ENCODE peak calls at places on chromosomes 5 and 9, in six cellular contexts. O, T, N, F, I and K are unnamed samples. For H3K9me3, the result is how much of the 10 kb centered on the place peaks cover.

GRCh38 chr9:109963079-109963478 is 183.1 kb downstream of the PALM2AKAP2 start:
- DNase-seq in N (no peak), I (no peak), T (no peak), F (no peak), O (no peak), K (no peak)

GRCh38 chr9:120710110-120710981 is 3.9 kb downstream of the MEGF9 start:
- DNase-seq in T (no peak), O (peak), F (no peak), I (peak), N (no peak), K (no peak)

GRCh38 chr5:121982500-121983261 is 20.9 kb downstream of the SRFBP1 start:
- DNase-seq in F (no peak), I (peak), T (no peak), O (peak), N (no peak), K (no peak)

GRCh38 chr5:173733831-173734491 is 117.5 kb upstream of the BOD1 start:
- DNase-seq in I (no peak), F (no peak), T (peak), N (no peak), O (no peak), K (no peak)

GRCh38 chr9:108473209-108474112 is 382.3 kb downstream of the ACTL7B start:
- DNase-seq in T (no peak), I (peak), F (no peak), N (no peak), O (peak), K (no peak)

GRCh38 chr9:123756484-123757106 is 173.3 kb downstream of the DENND1A start:
- DNase-seq in I (no peak), N (no peak), T (peak), O (no peak), F (no peak), K (no peak)

GRCh38 chr5:151048526-151048925 is 28.1 kb downstream of the GPX3 start:
- DNase-seq in I (no peak), O (no peak), N (no peak), T (no peak), F (no peak), K (no peak)

GRCh38 chr5:135244620-135245021 is 154.4 kb downstream of the MACROH2A1 start:
- DNase-seq in T (no peak), N (no peak), I (no peak), O (no peak), F (peak), K (no peak)

GRCh38 chr9:133708770-133709611 is 29.2 kb downstream of the SARDH start:
- DNase-seq in F (peak), N (no peak), I (no peak), T (peak), O (no peak), K (no peak)

GRCh38 chr5:134226441-134227192 is 744 bp upstream of the PPP2CA start:
- DNase-seq in N (no peak), F (no peak), O (peak), T (no peak), I (peak), K (no peak)

GRCh38 chr9:134455951-134456739 is 129.9 kb downstream of the RXRA start:
- DNase-seq in T (no peak), F (peak), N (no peak), O (peak), I (peak), K (no peak)

GRCh38 chr5:141491323-141492167 is 2.7 kb downstream of the PCDHGC5 start:
- DNase-seq in F (no peak), T (no peak), O (no peak), I (no peak), N (no peak), K (no peak)

GRCh38 chr9:138111607-138112006 is 234.0 kb downstream of the CACNA1B start:
- DNase-seq in N (no peak), O (no peak), I (no peak), T (no peak), F (peak), K (no peak)

GRCh38 chr9:129759804-129760502 is 7.1 kb upstream of the PTGES start:
- DNase-seq in O (no peak), T (no peak), N (no peak), I (no peak), F (no peak), K (no peak)

GRCh38 chr9:98770717-98771116 is 25.6 kb downstream of the ANKS6 start:
- DNase-seq in I (no peak), T (no peak), O (no peak), N (no peak), F (no peak), K (no peak)

GRCh38 chr9:106218854-106219253 is 524.5 kb downstream of the TMEM38B start:
- DNase-seq in F (no peak), N (no peak), I (no peak), T (no peak), O (no peak), K (no peak)

GRCh38 chr9:129990269-129991005 is 52.6 kb downstream of the FNBP1 start:
- DNase-seq in N (peak), F (no peak), I (no peak), O (no peak), T (no peak), K (no peak)

GRCh38 chr5:137254695-137255094 is 244.4 kb downstream of the SPOCK1 start:
- DNase-seq in I (no peak), O (peak), T (no peak), N (no peak), F (no peak), K (no peak)

GRCh38 chr5:6525910-6526309 is 77.3 kb downstream of the UBE2QL1 start:
- DNase-seq in O (no peak), T (no peak), I (peak), N (no peak), F (no peak), K (peak)

GRCh38 chr5:138833095-138833494 is 42.0 kb downstream of the LRRTM2 start:
- DNase-seq in T (no peak), O (no peak), N (no peak), I (no peak), F (no peak), K (no peak)

GRCh38 chr5:15785636-15786035 is 285.7 kb downstream of the FBXL7 start:
- DNase-seq in N (no peak), F (no peak), T (no peak), O (no peak), I (no peak), K (no peak)

GRCh38 chr9:129495422-129496186 is 125.3 kb downstream of the C9orf50 start:
- DNase-seq in N (no peak), O (peak), F (peak), I (peak), T (no peak), K (peak)

GRCh38 chr5:151703780-151704179 is 17.1 kb upstream of the SPARC start:
- DNase-seq in I (no peak), N (no peak), O (no peak), T (no peak), F (no peak), K (no peak)

GRCh38 chr9:6230037-6230778 is 14.6 kb downstream of the IL33 start:
- DNase-seq in T (no peak), N (no peak), F (no peak), O (peak), I (peak), K (no peak)

GRCh38 chr5:83255268-83255667 is 177.9 kb downstream of the XRCC4 start:
- DNase-seq in I (peak), O (peak), F (no peak), T (no peak), N (no peak), K (no peak)

GRCh38 chr5:20615888-20616563 is 628.0 kb upstream of the CDH18 start:
- DNase-seq in O (no peak), F (no peak), T (no peak), I (no peak), N (no peak), K (no peak)

GRCh38 chr5:17405976-17406876 is 91.8 kb upstream of the TAF11L2 start:
- DNase-seq in F (no peak), T (no peak), O (peak), I (peak), N (no peak), K (no peak)

GRCh38 chr9:1238407-1238806 is 188.2 kb downstream of the DMRT2 start:
- DNase-seq in F (no peak), N (no peak), T (no peak), I (no peak), O (no peak), K (no peak)

GRCh38 chr9:673264-673965 is 168.1 kb upstream of the DMRT1 start:
- DNase-seq in F (no peak), O (no peak), T (no peak), I (no peak), N (no peak), K (no peak)

GRCh38 chr5:180436275-180436674 is 57.9 kb upstream of the CNOT6 start:
- DNase-seq in T (no peak), N (no peak), I (no peak), O (no peak), F (no peak), K (no peak)

GRCh38 chr5:64457846-64458245 is 48.0 kb upstream of the RGS7BP start:
- DNase-seq in I (no peak), T (no peak), O (no peak), F (no peak), N (no peak), K (no peak)

GRCh38 chr5:74516217-74516636 is 124.3 kb downstream of the ENC1 start:
- DNase-seq in I (peak), T (no peak), O (peak), N (no peak), F (no peak), K (peak)

GRCh38 chr9:79572891-79573696 is 1.3 kb downstream of the TLE4 start:
- DNase-seq in O (no peak), F (peak), I (no peak), N (peak), T (no peak), K (no peak)

GRCh38 chr9:112086627-112087026 is 88.5 kb downstream of the SUSD1 start:
- DNase-seq in T (no peak), N (peak), F (no peak), O (peak), I (peak), K (no peak)

GRCh38 chr5:181166812-181167733 is 19.7 kb downstream of the OR2V2 start:
- DNase-seq in F (no peak), I (no peak), O (no peak), T (no peak), N (peak), K (no peak)

GRCh38 chr5:167261309-167262100 is 1029.9 kb upstream of the WWC1 start:
- DNase-seq in I (no peak), F (no peak), N (peak), O (no peak), T (no peak), K (peak)

DNA sequence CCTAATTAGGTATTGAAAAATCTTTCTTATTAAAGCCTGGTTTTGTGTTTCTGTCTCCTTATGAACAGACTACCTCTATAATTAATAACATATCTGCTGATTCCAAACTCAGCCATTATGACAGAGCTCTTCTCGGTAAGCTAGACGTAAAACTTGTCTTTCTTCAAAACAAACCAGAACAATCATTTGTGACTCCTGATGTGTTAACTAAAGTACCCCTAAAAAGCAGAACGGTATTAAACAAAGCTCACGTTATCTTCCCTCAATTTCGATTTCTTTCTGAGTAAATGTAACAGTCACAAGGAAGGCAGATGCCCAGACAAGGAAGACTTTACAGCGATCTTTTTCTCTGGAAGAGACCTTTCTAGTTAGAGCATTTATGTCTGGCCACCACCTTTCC is 1.8 kb downstream of the SEMA5A start:
- DNase-seq in I (peak), T (no peak), F (no peak), N (no peak), O (no peak), K (no peak)
- H3K4me3 ChIP-seq in I (peak), T (no peak), F (peak), N (no peak), O (peak), K (peak)

DNA sequence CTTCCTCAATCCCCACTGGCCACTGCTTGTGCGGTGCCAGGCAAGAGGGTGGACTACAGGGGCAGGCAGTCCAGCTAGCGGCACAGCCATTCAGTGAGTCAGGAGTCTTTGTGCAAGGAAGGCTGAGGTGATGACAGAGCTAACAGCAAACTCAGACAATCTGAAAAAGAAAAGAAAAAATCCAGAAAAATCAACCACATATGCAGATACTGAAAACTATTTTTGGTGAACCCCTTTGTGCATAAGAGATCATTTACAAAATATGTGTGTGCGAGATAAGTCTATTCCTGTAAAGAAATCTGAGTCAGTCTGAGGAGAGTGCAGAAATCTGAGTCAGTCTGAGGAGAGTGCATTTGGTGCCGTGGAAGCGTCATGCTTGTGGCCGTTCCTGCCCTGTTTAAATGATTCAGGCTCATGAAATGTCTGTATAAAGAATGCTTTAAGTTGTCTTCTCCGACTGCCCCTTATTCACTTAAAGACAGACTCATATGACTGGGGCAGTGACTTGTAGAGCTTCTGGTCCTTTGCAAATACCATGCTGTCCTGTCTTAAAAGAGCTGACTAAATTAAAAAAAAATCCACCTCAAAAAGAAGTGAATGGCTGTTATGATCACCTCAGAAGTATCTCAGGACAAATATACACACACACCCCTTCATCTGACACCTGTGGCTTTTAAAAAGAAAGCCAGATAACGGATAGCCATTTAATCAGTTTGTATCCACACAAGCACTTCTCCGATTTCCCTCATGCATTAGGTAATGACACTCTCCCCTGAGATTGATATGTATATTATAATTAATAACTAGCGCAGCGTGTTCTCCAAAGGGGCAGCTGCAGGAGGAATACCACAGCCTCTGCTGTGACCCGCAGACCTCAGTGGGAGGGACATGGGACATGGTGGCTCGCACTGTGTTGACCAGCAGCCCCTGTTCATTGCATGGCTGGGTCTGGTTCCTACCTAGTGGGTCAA is 47.3 kb downstream of the TRIO start:
- DNase-seq in O (peak), T (no peak), F (no peak), I (peak), N (no peak), K (no peak)
- H3K9ac ChIP-seq in O (no peak), T (no peak), F (no peak), I (peak), N (no peak), K (no peak)

DNA sequence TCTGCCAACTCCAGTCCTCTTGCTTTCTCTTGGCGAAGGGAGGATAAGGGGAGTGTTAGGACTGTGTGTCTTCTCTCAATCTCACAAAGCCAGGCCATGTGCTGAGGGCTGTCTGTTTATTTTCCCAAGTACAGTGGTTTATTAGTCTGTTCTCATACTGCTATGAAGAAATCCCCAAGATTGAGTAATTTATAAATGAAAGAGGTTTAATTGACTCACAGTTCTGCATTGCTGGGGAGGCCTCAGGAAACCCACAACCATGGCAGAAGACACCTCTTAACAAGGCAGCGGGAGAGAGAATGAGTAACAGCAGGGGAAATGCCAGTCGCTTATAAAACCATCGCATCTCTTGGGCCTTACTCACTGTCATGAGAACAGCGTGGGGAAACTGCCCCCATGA is 36.2 kb upstream of the CKS2 start:
- DNase-seq in F (no peak), T (no peak), N (no peak), I (peak), O (peak), K (no peak)
- H3K9me3 ChIP-seq in F (under half), T (under half), N (under half), I (under half), O (under half), K (half or more)

GRCh38 chr9:88197781-88198345 is 59.6 kb upstream of the SPATA31C2 start:
- DNase-seq in T (no peak), N (peak), I (peak), F (no peak), O (peak), K (no peak)
- H3K4me3 ChIP-seq in T (no peak), N (no peak), I (peak), F (peak), O (peak), K (no peak)

GRCh38 chr9:116546711-116547581 is 140.2 kb upstream of the TRIM32 start:
- DNase-seq in O (peak), T (no peak), I (peak), F (no peak), N (no peak), K (no peak)

GRCh38 chr9:116549786-116550660 is 137.1 kb upstream of the TRIM32 start:
- DNase-seq in T (no peak), N (no peak), I (peak), F (no peak), O (peak), K (no peak)

GRCh38 chr9:116547729-116548426 is 139.2 kb upstream of the TRIM32 start:
- DNase-seq in N (no peak), F (no peak), T (no peak), I (no peak), O (no peak), K (no peak)

GRCh38 chr9:116549061-116549664 is 137.9 kb upstream of the TRIM32 start:
- DNase-seq in F (peak), N (no peak), O (peak), I (peak), T (no peak), K (no peak)

GRCh38 chr9:116550728-116551436 is 136.2 kb upstream of the TRIM32 start:
- DNase-seq in F (no peak), T (no peak), N (no peak), I (peak), O (peak), K (no peak)
- H3K9ac ChIP-seq in F (no peak), T (no peak), N (no peak), I (no peak), O (no peak), K (no peak)